ENCODE peak calls at places on chromosomes 12 and 14, in six cellular contexts. T is hepatic stellate cell, R is mucosa of gallbladder, E is foreskin melanocyte, I is hepatocyte, Z is LoVo. P is an unnamed sample.

GRCh38 chr12:5965950-5966383 is 20.9 kb upstream of the ANO2 start:
- DNase-seq in T (peak; percentile 69), R (peak; percentile 47), E (peak; percentile 22), I (peak; percentile 79), Z (peak; percentile 65), P (peak; percentile 65)

GRCh38 chr14:86420131-86420530 is 890.2 kb downstream of the FLRT2 start:
- DNase-seq in T (no peak), R (no peak), E (no peak), I (no peak), Z (no peak), P (no peak)

GRCh38 chr14:105879867-105880561 is 353.6 kb downstream of the TMEM121 start:
- DNase-seq in T (no peak), R (no peak), E (no peak), I (no peak), Z (no peak), P (peak; percentile 36)

GRCh38 chr14:49971156-49972141 is 78.6 kb downstream of the ARF6 start:
- DNase-seq in T (no peak), R (no peak), E (no peak), I (no peak), Z (peak; percentile 47), P (no peak)

GRCh38 chr14:34693228-34693939 is 21.0 kb downstream of the CFL2 start:
- DNase-seq in T (no peak), R (no peak), E (no peak), I (peak; percentile 42), Z (peak; percentile 53), P (no peak)

GRCh38 chr14:76995279-76996035 is 33.1 kb downstream of the IRF2BPL start:
- DNase-seq in T (no peak), R (no peak), E (no peak), I (no peak), Z (no peak), P (no peak)

GRCh38 chr14:99427632-99428315 is 52.9 kb downstream of the SETD3 start:
- DNase-seq in T (peak; percentile 50), R (no peak), E (no peak), I (peak; percentile 58), Z (no peak), P (peak; percentile 16)

GRCh38 chr14:73741386-73741875 is 27.2 kb upstream of the PNMA1 start:
- DNase-seq in T (peak; percentile 88), R (peak; percentile 71), E (peak; percentile 64), I (peak; percentile 83), Z (peak; percentile 71), P (peak; percentile 59)

GRCh38 chr14:86050072-86050683 is 520.2 kb downstream of the FLRT2 start:
- DNase-seq in T (no peak), R (no peak), E (no peak), I (no peak), Z (no peak), P (no peak)